ENCODE peak calls at places on chromosome 12, in four cellular contexts. R is A549, K is SK-N-SH, J is HepG2. F is an unnamed sample.

GRCh38 chr12:96194572-96194889 is 356 bp downstream of the ELK3 start:
- DNase-seq in K (no peak), J (no peak), R (no peak), F (no peak)

GRCh38 chr12:121791671-121792496 is 1.6 kb downstream of the RHOF start:
- DNase-seq in J (peak), K (no peak), R (no peak), F (no peak)

GRCh38 chr12:132278421-132279183 is 50.8 kb downstream of the GALNT9 start:
- DNase-seq in R (no peak), K (no peak), J (no peak), F (no peak)

GRCh38 chr12:110966081-110966760 is 45.8 kb upstream of the MYL2 start:
- DNase-seq in J (no peak), R (no peak), K (no peak), F (no peak)

GRCh38 chr12:131352296-131352900 is 358.5 kb upstream of the SFSWAP start:
- DNase-seq in J (no peak), K (no peak), R (no peak), F (no peak)

GRCh38 chr12:104964167-104964566 is 6.1 kb upstream of the SLC41A2 start:
- DNase-seq in K (no peak), R (no peak), J (no peak), F (no peak)

GRCh38 chr12:47615711-47616110 is 90.1 kb downstream of the RPAP3 start:
- DNase-seq in K (peak), J (no peak), R (no peak), F (no peak)

GRCh38 chr12:116346751-116347150 is 69.3 kb upstream of the MED13L start:
- DNase-seq in K (no peak), J (no peak), R (peak), F (no peak)

GRCh38 chr12:37672655-37673260 is 643.8 kb upstream of the ALG10B start:
- DNase-seq in K (no peak), J (no peak), R (no peak), F (no peak)

GRCh38 chr12:19642305-19642704 is 203.0 kb downstream of the AEBP2 start:
- DNase-seq in R (no peak), J (no peak), K (no peak), F (no peak)

GRCh38 chr12:19639781-19640180 is 200.5 kb downstream of the AEBP2 start:
- DNase-seq in R (no peak), K (no peak), J (no peak), F (no peak)

GRCh38 chr12:19645823-19646222 is 206.5 kb downstream of the AEBP2 start:
- DNase-seq in K (no peak), R (no peak), J (no peak), F (no peak)

GRCh38 chr12:19643635-19644034 is 204.3 kb downstream of the AEBP2 start:
- DNase-seq in R (peak), J (peak), K (peak), F (no peak)

DNA sequence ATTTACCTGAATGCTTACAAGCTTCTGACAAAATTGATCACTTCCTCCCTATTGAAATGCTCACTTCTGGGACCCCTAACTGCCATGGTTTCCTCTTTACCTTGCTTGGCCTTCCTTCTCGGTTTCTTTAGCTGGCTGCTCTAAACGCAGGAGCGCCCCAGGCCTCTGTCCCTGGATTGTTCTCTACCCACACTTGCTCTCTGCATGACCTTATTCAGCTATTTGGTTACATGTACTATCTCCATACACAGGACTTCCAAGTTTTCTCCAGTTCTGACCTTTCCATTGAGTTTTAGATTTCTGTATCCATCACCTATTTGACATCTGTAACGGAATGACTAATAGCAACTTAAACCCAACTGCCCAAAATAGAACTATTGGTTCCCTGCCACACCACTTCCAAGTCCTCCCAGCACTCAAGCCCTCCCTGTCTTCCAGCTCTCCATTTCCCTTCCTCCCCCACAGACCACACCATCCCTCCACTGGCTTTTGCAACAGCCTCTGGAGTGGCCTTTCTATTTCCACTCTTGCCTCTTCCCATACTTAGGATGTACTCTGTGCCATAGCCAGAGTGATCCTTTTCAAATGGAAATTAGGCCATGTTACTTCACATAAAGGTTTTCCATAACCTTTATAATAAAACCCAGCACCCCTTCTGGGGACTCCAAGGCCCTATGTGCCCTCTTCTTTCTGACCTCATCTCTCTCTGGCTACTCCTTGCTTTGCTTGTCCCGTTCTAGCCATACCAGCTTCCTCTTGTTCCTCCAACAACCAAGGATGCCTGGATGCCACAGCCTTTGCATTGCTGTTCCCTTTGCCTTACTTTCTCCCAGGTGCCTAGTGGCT is 202.2 kb downstream of the AEBP2 start:
- DNase-seq in J (no peak), K (no peak), R (no peak), F (no peak)
- TF ChIP-seq RAD21 in J (no peak), K (no peak), R (no peak), F (no peak)

GRCh38 chr12:1373887-1374286 is 220.5 kb downstream of the FBXL14 start:
- DNase-seq in R (no peak), K (no peak), J (no peak), F (no peak)
- TF ChIP-seq PBX3 in R (no peak), K (no peak), J (no peak), F (no peak)

DNA sequence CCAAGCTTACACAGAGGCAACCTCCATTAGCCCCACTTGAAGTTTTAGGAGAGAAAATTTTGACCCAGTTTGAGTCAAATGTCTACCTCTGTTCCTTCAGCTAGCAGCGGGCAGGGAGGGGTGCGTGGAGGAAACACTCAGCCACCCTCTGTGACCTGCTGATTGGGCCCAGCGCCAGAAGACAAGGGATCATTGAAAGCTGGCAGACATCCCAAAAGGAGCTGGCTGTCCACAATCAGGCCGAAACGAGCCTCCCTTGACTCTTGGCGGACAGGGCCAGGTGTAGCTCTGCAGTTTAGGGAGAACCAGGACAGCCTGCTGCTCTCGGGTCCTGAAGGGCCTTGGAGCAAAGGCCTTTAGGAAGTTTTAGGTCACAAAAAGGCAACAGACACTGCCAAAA is 41.3 kb downstream of the CD9 start:
- DNase-seq in J (no peak), K (no peak), R (no peak), F (no peak)
- TF ChIP-seq RAD21 in J (no peak), K (no peak), R (no peak), F (no peak)

GRCh38 chr12:113070117-113070906 is 13.8 kb downstream of the DTX1 start:
- DNase-seq in J (no peak), R (no peak), K (no peak), F (no peak)
- TF ChIP-seq PBX3 in J (no peak), R (no peak), K (no peak), F (no peak)

GRCh38 chr12:62698701-62699101 is 232.1 kb downstream of the MON2 start:
- DNase-seq in K (no peak), J (no peak), R (no peak), F (no peak)
- TF ChIP-seq RAD21 in K (no peak), J (no peak), R (no peak), F (no peak)

GRCh38 chr12:28814246-28814645 is 334.8 kb upstream of the FAR2 start:
- DNase-seq in K (no peak), J (no peak), R (no peak), F (no peak)

DNA sequence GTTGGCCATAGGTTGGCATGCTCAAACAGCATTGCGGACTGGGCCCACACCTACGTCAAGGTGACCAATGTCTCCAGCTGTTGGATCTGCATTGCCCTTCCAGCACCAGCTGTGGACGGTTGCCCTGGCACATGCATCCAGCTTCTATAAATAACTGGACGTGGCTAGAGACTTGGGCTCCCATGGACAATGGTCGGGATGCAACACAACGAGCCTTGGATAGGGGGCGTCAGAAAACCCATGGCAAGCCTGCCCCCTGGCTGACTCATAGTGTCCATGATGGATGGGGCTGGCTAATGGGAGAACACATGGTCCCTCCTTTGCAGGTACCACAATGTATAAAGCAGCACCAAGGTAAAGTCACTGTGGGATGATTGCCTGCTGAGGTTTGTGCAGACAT is 331.6 kb upstream of the FAR2 start:
- DNase-seq in K (no peak), J (no peak), R (no peak), F (no peak)
- TF ChIP-seq PBX3 in K (no peak), J (no peak), R (no peak), F (no peak)

GRCh38 chr12:16796168-16796567 is 190.2 kb upstream of the LMO3 start:
- DNase-seq in J (no peak), K (no peak), R (no peak), F (no peak)
- TF ChIP-seq RAD21 in J (no peak), K (no peak), R (no peak), F (no peak)